ENCODE peak calls at places on chromosome 11, in four cellular contexts. N is GM12865, V is type B pancreatic cell, A is glutamatergic neuron. K is an unnamed sample.

GRCh38 chr11:3164138-3164539 is 971 bp downstream of the OSBPL5 start:
- DNase-seq in V (no peak), A (peak; percentile 39), N (no peak), K (no peak)

GRCh38 chr11:64759722-64760719 is at the start of gene PYGM:
- DNase-seq in V (no peak), N (no peak), A (peak; percentile 85), K (no peak)

GRCh38 chr11:78040691-78041379 is 17.8 kb upstream of the KCTD14 start:
- DNase-seq in A (no peak), V (no peak), N (no peak), K (no peak)

GRCh38 chr11:43788394-43788793 is 92.2 kb upstream of the ALKBH3 start:
- DNase-seq in N (no peak), A (peak; percentile 60), V (no peak), K (no peak)

GRCh38 chr11:106271126-106271525 is 193.7 kb downstream of the AASDHPPT start:
- DNase-seq in V (no peak), A (no peak), N (no peak), K (no peak)

GRCh38 chr11:126355324-126355925 is at the start of gene ST3GAL4:
- DNase-seq in V (peak; percentile 87), N (peak; percentile 82), A (peak; percentile 95), K (peak; percentile 60)

GRCh38 chr11:35851342-35851741 is 92.5 kb upstream of the LDLRAD3 start:
- DNase-seq in A (no peak), V (peak; percentile 24), N (no peak), K (no peak)

GRCh38 chr11:116312560-116313340 is 460.0 kb downstream of the BUD13 start:
- DNase-seq in V (no peak), N (no peak), A (peak; percentile 27), K (no peak)

GRCh38 chr11:2271077-2271326 is 614 bp upstream of the ASCL2 start:
- DNase-seq in V (no peak), A (no peak), N (no peak), K (peak; percentile 75)

GRCh38 chr11:72745511-72745910 is 6.7 kb downstream of the ARAP1 start:
- DNase-seq in V (no peak), A (no peak), N (no peak), K (no peak)

GRCh38 chr11:2927851-2928604 is 1.2 kb downstream of the PHLDA2 start:
- DNase-seq in V (no peak), A (peak; percentile 40), N (no peak), K (no peak)

GRCh38 chr11:122360875-122361274 is 244.9 kb upstream of the BLID start:
- DNase-seq in A (no peak), N (no peak), V (no peak), K (no peak)
- TF ChIP-seq CTCF in A (no peak), N (peak; percentile 14), V (peak; percentile 32), K (no peak)

GRCh38 chr11:57323503-57324153 is 1.1 kb downstream of the TNKS1BP1 start:
- DNase-seq in V (no peak), A (no peak), N (no peak), K (no peak)
- TF ChIP-seq CTCF in V (no peak), A (no peak), N (no peak), K (no peak)

GRCh38 chr11:114345575-114346222 is 49.5 kb downstream of the NNMT start:
- DNase-seq in N (no peak), V (no peak), A (no peak), K (no peak)

GRCh38 chr11:114350022-114350421 is 50.3 kb downstream of the C11orf71 start:
- DNase-seq in A (no peak), V (no peak), N (no peak), K (no peak)

GRCh38 chr11:114344494-114344893 is 48.3 kb downstream of the NNMT start:
- DNase-seq in V (no peak), N (no peak), A (no peak), K (no peak)

GRCh38 chr11:114346709-114347141 is 50.5 kb downstream of the NNMT start:
- DNase-seq in V (no peak), A (no peak), N (no peak), K (no peak)

GRCh38 chr11:114348200-114349191 is 51.8 kb downstream of the C11orf71 start:
- DNase-seq in V (no peak), A (peak; percentile 28), N (peak; percentile 57), K (no peak)
- TF ChIP-seq CTCF in V (peak; percentile 73), A (peak; percentile 66), N (peak; percentile 32), K (peak; percentile 65)

GRCh38 chr11:104148696-104149095 is 15.3 kb downstream of the PDGFD start:
- DNase-seq in A (no peak), V (no peak), N (no peak), K (no peak)

GRCh38 chr11:104148074-104148473 is 15.9 kb downstream of the PDGFD start:
- DNase-seq in A (no peak), V (no peak), N (no peak), K (no peak)

GRCh38 chr11:104152941-104153340 is 11.0 kb downstream of the PDGFD start:
- DNase-seq in A (no peak), V (no peak), N (peak; percentile 7), K (no peak)

GRCh38 chr11:104154296-104154695 is 9.7 kb downstream of the PDGFD start:
- DNase-seq in V (no peak), A (no peak), N (no peak), K (no peak)

DNA sequence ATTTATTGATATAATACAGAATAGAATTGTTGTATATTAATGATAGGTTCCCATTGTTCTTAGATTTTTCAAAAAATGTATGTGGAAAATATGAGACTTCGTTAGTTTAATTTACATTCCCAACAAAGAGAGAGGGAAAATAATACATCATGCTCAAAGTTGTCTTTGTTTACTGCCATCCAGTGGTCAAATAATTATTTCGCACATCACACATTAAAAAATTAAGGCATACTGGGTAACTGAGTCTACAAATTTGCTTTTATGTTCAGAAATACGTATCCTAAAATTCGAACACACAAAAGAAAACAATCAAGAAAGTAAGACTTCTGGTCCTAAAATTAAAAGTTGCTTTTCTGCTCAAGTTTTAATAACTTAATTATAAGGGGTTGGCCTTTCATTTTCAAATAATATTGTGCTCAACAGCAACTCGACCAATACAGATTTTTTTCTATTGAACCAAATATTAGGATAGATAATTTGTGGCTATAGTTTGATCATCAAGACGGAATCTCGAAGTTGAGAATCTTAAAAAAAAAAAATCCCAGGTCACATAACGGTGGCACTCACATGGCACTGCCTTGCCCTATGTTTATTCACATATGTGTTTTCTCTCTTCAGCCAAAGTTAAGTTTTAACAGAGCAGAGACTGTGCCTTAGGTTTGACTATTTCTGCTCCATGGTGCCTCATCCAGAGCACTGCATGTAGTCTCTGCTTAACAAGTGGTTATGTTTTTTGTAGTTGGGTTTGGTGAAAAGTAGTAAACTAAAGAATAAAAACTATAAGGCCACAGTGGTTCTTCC is 12.3 kb downstream of the PDGFD start:
- DNase-seq in A (no peak), V (no peak), N (peak; percentile 9), K (no peak)
- TF ChIP-seq CTCF in A (peak; percentile 62), V (peak; percentile 68), N (peak; percentile 21), K (peak; percentile 19)

GRCh38 chr11:119421941-119422504 is 949 bp downstream of the THY1 start:
- DNase-seq in V (no peak), N (peak; percentile 15), A (peak; percentile 66), K (no peak)
- TF ChIP-seq CTCF in V (no peak), N (no peak), A (no peak), K (no peak)

DNA sequence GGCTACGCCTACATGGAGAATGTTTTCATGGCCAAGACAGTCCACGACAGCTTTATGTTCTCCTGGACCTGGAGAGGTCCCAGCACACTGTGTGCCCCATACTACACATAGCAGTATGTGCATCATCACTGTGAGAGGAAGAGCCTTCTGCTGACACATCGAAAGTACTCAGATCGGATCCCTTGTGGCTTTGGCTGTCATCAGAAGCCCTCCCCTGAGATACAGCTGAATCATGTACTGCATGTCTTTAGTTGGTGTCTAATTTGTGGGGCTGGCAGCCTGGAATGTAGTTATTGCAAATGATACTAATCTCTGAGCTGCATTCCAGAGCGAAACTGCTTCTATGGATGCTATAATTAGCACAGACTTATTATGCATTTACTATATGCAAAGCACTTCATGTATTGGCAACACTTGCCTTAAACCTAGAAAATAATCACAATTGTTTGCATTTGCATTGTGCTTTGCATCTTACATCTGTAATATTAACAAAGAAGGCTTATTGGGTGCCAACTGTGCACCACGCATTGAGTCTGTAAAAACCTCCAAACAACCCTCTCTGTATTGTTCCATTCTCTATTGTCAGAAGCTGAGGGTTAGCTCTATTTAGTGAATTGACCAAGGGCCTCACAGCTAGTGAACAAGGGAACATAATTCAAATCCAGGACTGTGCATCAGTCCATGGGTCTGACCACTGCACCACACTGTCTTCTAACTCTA is 89.2 kb upstream of the CRTAM start:
- DNase-seq in V (no peak), N (peak; percentile 81), A (no peak), K (no peak)
- TF ChIP-seq CTCF in V (no peak), N (no peak), A (no peak), K (no peak)

GRCh38 chr11:67375320-67376021 is 2.1 kb upstream of the CLCF1 start:
- DNase-seq in N (no peak), V (no peak), A (no peak), K (no peak)

GRCh38 chr11:67372993-67373915 is at the start of gene CLCF1:
- DNase-seq in A (peak; percentile 69), N (peak; percentile 61), V (no peak), K (peak; percentile 68)

GRCh38 chr11:67374571-67375276 is 1.3 kb upstream of the CLCF1 start:
- DNase-seq in V (no peak), N (no peak), A (no peak), K (no peak)

GRCh38 chr11:67372232-67372992 is 986 bp downstream of the CLCF1 start:
- DNase-seq in A (peak; percentile 63), N (no peak), V (no peak), K (no peak)

DNA sequence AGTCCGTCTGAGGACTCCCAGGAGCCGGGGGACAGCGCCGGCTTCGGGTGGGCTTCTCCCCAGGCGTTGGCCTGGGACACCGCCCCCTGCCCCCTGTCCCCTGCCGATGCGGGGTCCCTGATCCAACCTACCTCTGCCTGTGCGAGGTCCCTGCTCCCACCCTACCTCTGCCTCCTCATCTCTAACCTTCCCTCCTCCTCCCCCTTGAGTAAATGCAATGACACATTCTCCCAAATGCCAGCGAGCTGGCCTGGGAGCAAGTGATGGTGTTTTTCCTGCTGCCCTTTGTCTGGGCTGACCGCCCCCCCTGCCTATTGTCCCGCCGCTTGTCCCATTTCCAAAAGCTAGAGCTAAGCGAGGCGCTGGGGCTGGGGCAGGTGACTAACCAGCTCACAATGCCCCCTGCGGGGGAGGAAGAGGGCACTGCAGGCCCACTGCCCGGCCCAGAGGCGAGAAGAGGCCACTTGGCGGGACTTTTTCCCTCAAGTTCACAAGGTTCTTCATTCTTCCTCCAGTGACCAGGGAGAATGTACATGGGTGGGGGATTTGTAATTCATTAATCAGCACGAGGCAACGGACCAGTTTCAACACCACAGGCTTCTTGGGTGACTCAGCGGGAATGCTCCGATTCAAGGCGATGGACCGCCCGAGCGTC is 645 bp upstream of the CLCF1 start:
- DNase-seq in N (peak; percentile 60), V (no peak), A (peak; percentile 67), K (peak; percentile 61)
- TF ChIP-seq CTCF in N (peak; percentile 47), V (peak; percentile 65), A (peak; percentile 40), K (peak; percentile 35)

GRCh38 chr11:57312511-57313021 is 12.2 kb downstream of the TNKS1BP1 start:
- DNase-seq in A (peak; percentile 36), V (no peak), N (no peak), K (no peak)
- TF ChIP-seq CTCF in A (no peak), V (no peak), N (no peak), K (no peak)

K was measured in natural killer cell.